ENCODE peak calls at places on chromosomes 12 and 14, in six cellular contexts. E is choroid plexus epithelial cell, N is sigmoid colon, U is AG04450, M is colonic mucosa, F is PC-3. B is an unnamed sample.

GRCh38 chr14:41073544-41073943 is 533.1 kb upstream of the LRFN5 start:
- DNase-seq in E (no peak), N (no peak), U (no peak), M (no peak), F (no peak), B (no peak)

GRCh38 chr12:95648990-95649791 is 97.9 kb upstream of the USP44 start:
- DNase-seq in E (peak), N (no peak), U (no peak), M (peak), F (peak), B (peak)

GRCh38 chr12:44248436-44248835 is 412.6 kb downstream of the TMEM117 start:
- DNase-seq in E (no peak), N (no peak), U (no peak), M (no peak), F (no peak), B (no peak)

GRCh38 chr14:102949062-102949800 is 26.8 kb downstream of the AMN start:
- DNase-seq in E (no peak), N (no peak), U (no peak), M (no peak), F (peak), B (no peak)

GRCh38 chr12:11727133-11727664 is 77.7 kb downstream of the ETV6 start:
- DNase-seq in E (no peak), N (no peak), U (no peak), M (no peak), F (no peak), B (no peak)

GRCh38 chr12:51009038-51009437 is 17.1 kb downstream of the SLC11A2 start:
- DNase-seq in E (peak), N (peak), U (no peak), M (peak), F (no peak), B (peak)

GRCh38 chr12:69024413-69024812 is 91.4 kb upstream of the CPM start:
- DNase-seq in E (no peak), N (no peak), U (no peak), M (peak), F (peak), B (peak)

GRCh38 chr12:127145929-127146789 is 1120.8 kb upstream of the TMEM132C start:
- DNase-seq in E (peak), N (peak), U (no peak), M (peak), F (no peak), B (peak)

GRCh38 chr12:499837-500458 is 40.2 kb downstream of the B4GALNT3 start:
- DNase-seq in E (no peak), N (no peak), U (no peak), M (peak), F (no peak), B (no peak)

GRCh38 chr14:100466111-100466856 is 120.9 kb downstream of the BEGAIN start:
- DNase-seq in E (peak), N (no peak), U (no peak), M (no peak), F (no peak), B (no peak)

GRCh38 chr12:121202407-121203355 is 7.2 kb upstream of the P2RX4 start:
- DNase-seq in E (no peak), N (no peak), U (no peak), M (no peak), F (no peak), B (no peak)

GRCh38 chr14:92154283-92154942 is 32.6 kb downstream of the CPSF2 start:
- DNase-seq in E (peak), N (no peak), U (no peak), M (no peak), F (peak), B (peak)

GRCh38 chr12:14167005-14167628 is 185.7 kb upstream of the GRIN2B start:
- DNase-seq in E (peak), N (no peak), U (peak), M (peak), F (peak), B (peak)

GRCh38 chr14:23089498-23090253 is 5.3 kb downstream of the ACIN1 start:
- DNase-seq in E (no peak), N (no peak), U (no peak), M (no peak), F (no peak), B (no peak)

GRCh38 chr14:24712909-24713308 is 78.9 kb upstream of the GZMB start:
- DNase-seq in E (no peak), N (no peak), U (no peak), M (no peak), F (no peak), B (no peak)

GRCh38 chr12:13273850-13274249 is 77.3 kb downstream of the EMP1 start:
- DNase-seq in E (no peak), N (no peak), U (no peak), M (no peak), F (no peak), B (no peak)

GRCh38 chr14:72599579-72600470 is 294.1 kb downstream of the DPF3 start:
- DNase-seq in E (no peak), N (no peak), U (no peak), M (no peak), F (no peak), B (no peak)

GRCh38 chr12:55063291-55063690 is 43.5 kb downstream of the NEUROD4 start:
- DNase-seq in E (no peak), N (no peak), U (no peak), M (no peak), F (no peak), B (no peak)

GRCh38 chr14:96275182-96276112 is 19.4 kb downstream of the BDKRB1 start:
- DNase-seq in E (peak), N (peak), U (peak), M (peak), F (peak), B (peak)

GRCh38 chr14:105075364-105076295 is 10.4 kb upstream of the GPR132 start:
- DNase-seq in E (peak), N (peak), U (no peak), M (peak), F (no peak), B (no peak)

GRCh38 chr12:99810718-99811593 is 163.4 kb downstream of the GARIN6 start:
- DNase-seq in E (peak), N (no peak), U (no peak), M (no peak), F (peak), B (peak)

GRCh38 chr12:49043856-49044258 is 16.7 kb downstream of the KMT2D start:
- DNase-seq in E (peak), N (peak), U (no peak), M (peak), F (peak), B (peak)

GRCh38 chr14:55097894-55098560 is 31.0 kb upstream of the LGALS3 start:
- DNase-seq in E (no peak), N (peak), U (no peak), M (no peak), F (peak), B (no peak)

GRCh38 chr12:47851303-47851952 is 31.7 kb upstream of the HDAC7 start:
- DNase-seq in E (no peak), N (peak), U (no peak), M (no peak), F (no peak), B (no peak)

GRCh38 chr14:88098128-88098527 is 93.2 kb downstream of the GPR65 start:
- DNase-seq in E (no peak), N (no peak), U (no peak), M (no peak), F (no peak), B (no peak)

GRCh38 chr12:53972152-53972702 is 699 bp upstream of the HOXC11 start:
- DNase-seq in E (no peak), N (no peak), U (no peak), M (no peak), F (peak), B (no peak)

GRCh38 chr14:21059842-21060589 is 2.4 kb downstream of the RNASE8 start:
- DNase-seq in E (no peak), N (no peak), U (no peak), M (peak), F (no peak), B (no peak)

GRCh38 chr14:21056520-21057163 is 980 bp upstream of the RNASE8 start:
- DNase-seq in E (no peak), N (no peak), U (no peak), M (peak), F (peak), B (no peak)

GRCh38 chr14:21055473-21056117 is 2.0 kb upstream of the RNASE8 start:
- DNase-seq in E (no peak), N (no peak), U (no peak), M (peak), F (no peak), B (no peak)

GRCh38 chr14:21058903-21059302 is 1.3 kb downstream of the RNASE8 start:
- DNase-seq in E (no peak), N (no peak), U (no peak), M (no peak), F (no peak), B (no peak)

GRCh38 chr14:21057803-21058675 is at the start of gene RNASE8:
- DNase-seq in E (peak), N (no peak), U (no peak), M (peak), F (no peak), B (no peak)
- TF ChIP-seq CTCF in E (peak), N (no peak), U (peak), M (no peak), F (no peak), B (no peak)

DNA sequence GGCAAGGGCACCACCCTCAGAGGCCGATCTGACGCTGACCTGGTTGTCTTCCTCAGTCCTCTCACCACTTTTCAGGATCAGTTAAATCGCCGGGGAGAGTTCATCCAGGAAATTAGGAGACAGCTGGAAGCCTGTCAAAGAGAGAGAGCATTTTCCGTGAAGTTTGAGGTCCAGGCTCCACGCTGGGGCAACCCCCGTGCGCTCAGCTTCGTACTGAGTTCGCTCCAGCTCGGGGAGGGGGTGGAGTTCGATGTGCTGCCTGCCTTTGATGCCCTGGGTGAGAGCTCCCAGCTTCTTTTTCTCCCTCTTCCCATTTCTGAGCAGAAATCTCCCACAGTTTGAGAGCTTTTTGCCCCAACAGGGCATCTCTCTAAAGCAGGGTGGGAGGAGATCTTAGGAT is 1.8 kb downstream of the OAS1 start:
- DNase-seq in E (peak), N (no peak), U (no peak), M (no peak), F (no peak), B (no peak)
- H3K4me3 ChIP-seq in E (no peak), N (no peak), U (no peak), M (peak), F (no peak), B (no peak)

GRCh38 chr14:56814468-56815074 is 4.3 kb upstream of the OTX2 start:
- DNase-seq in E (no peak), N (no peak), U (no peak), M (no peak), F (no peak), B (no peak)

GRCh38 chr14:56817396-56817921 is 7.2 kb upstream of the OTX2 start:
- DNase-seq in E (no peak), N (no peak), U (no peak), M (no peak), F (no peak), B (no peak)

GRCh38 chr14:56815301-56815700 is 5.0 kb upstream of the OTX2 start:
- DNase-seq in E (no peak), N (no peak), U (no peak), M (no peak), F (no peak), B (no peak)

GRCh38 chr14:56813143-56813551 is 2.9 kb upstream of the OTX2 start:
- DNase-seq in E (no peak), N (no peak), U (no peak), M (no peak), F (no peak), B (no peak)

GRCh38 chr14:56816575-56817391 is 6.5 kb upstream of the OTX2 start:
- DNase-seq in E (no peak), N (no peak), U (no peak), M (no peak), F (no peak), B (no peak)
- TF ChIP-seq CTCF in E (no peak), N (no peak), U (no peak), M (no peak), F (no peak), B (no peak)

GRCh38 chr12:8035440-8036010 is 3.0 kb downstream of the FOXJ2 start:
- DNase-seq in E (no peak), N (no peak), U (no peak), M (no peak), F (no peak), B (no peak)
- H3K4me3 ChIP-seq in E (no peak), N (peak), U (peak), M (no peak), F (no peak), B (no peak)

GRCh38 chr12:5088586-5089264 is 45.0 kb downstream of the KCNA5 start:
- DNase-seq in E (peak), N (no peak), U (peak), M (no peak), F (peak), B (peak)
- TF ChIP-seq CTCF in E (no peak), N (no peak), U (peak), M (no peak), F (no peak), B (no peak)